ENCODE peak calls at places on chromosomes 11 and 22, in seven cellular contexts. H is stimulated activated naive CD4-positive, alpha-beta T cell; F is left ventricle myocardium inferior; A is stromal cell of bone marrow; K is AG20443; Q is activated CD4-positive, CD25-positive, alpha-beta regulatory T cell; C is dorsolateral prefrontal cortex. U is an unnamed sample.

GRCh38 chr22:38704568-38705234 is 1.0 kb upstream of the GTPBP1 start:
- DNase-seq in K (no peak), F (no peak), C (no peak), A (no peak), Q (no peak), H (no peak), U (no peak)

GRCh38 chr11:61883327-61883726 is 8.0 kb downstream of the FADS3 start:
- DNase-seq in Q (no peak), K (no peak), C (peak), H (no peak), F (no peak), A (no peak), U (no peak)

GRCh38 chr11:7449196-7449840 is 36.0 kb upstream of the OLFML1 start:
- DNase-seq in K (no peak), F (no peak), H (no peak), C (no peak), Q (no peak), A (no peak), U (no peak)

GRCh38 chr11:24697722-24698121 is 200.9 kb downstream of the LUZP2 start:
- DNase-seq in A (no peak), C (no peak), F (no peak), Q (no peak), H (no peak), K (no peak), U (no peak)

GRCh38 chr11:614091-614582 is 1.6 kb downstream of the IRF7 start:
- DNase-seq in Q (no peak), K (no peak), C (no peak), H (no peak), A (no peak), F (no peak), U (no peak)

GRCh38 chr22:33715221-33715620 is 205.1 kb downstream of the LARGE1 start:
- DNase-seq in Q (no peak), F (no peak), H (no peak), C (no peak), A (no peak), K (no peak), U (no peak)

GRCh38 chr22:26401726-26402125 is 27.3 kb upstream of the ASPHD2 start:
- DNase-seq in A (no peak), Q (no peak), K (no peak), F (no peak), H (no peak), C (no peak), U (no peak)

GRCh38 chr11:20112291-20113146 is 47.8 kb downstream of the DBX1 start:
- DNase-seq in A (peak), F (peak), Q (no peak), K (peak), H (no peak), C (peak), U (no peak)

GRCh38 chr11:4134844-4135243 is 40.2 kb downstream of the RRM1 start:
- DNase-seq in H (no peak), Q (no peak), C (no peak), A (no peak), F (no peak), K (peak), U (no peak)

GRCh38 chr11:72349616-72350218 is 84.6 kb downstream of the CLPB start:
- DNase-seq in Q (no peak), H (no peak), A (no peak), K (peak), F (peak), C (no peak), U (no peak)

GRCh38 chr22:30028731-30029130 is 51.5 kb upstream of the HORMAD2 start:
- DNase-seq in Q (no peak), F (no peak), C (peak), A (no peak), H (no peak), K (no peak), U (no peak)

GRCh38 chr11:2277933-2278523 is 7.6 kb upstream of the ASCL2 start:
- DNase-seq in K (no peak), F (no peak), C (no peak), Q (no peak), A (no peak), H (no peak), U (no peak)

GRCh38 chr11:126546191-126546590 is 190.7 kb downstream of the ST3GAL4 start:
- DNase-seq in K (peak), H (no peak), A (no peak), F (no peak), C (no peak), Q (no peak), U (no peak)

GRCh38 chr11:93236741-93237675 is 39.2 kb upstream of the SLC36A4 start:
- DNase-seq in A (peak), C (no peak), H (no peak), K (peak), Q (no peak), F (no peak), U (peak)

U was measured in T-cell.